ENCODE peak calls at places on chromosomes 4 and X, in four cellular contexts. One of them, this sample, is unnamed.

GRCh38 chr4:35793045-35793722 is 451.1 kb downstream of the ARAP2 start:
- DNase-seq in DND-41: no peak
- DNase-seq in stomach: no peak
- DNase-seq in PC-3: no peak
- DNase-seq in this sample: no peak

GRCh38 chr4:11367371-11367770 is 61.3 kb downstream of the HS3ST1 start:
- DNase-seq in DND-41: no peak
- DNase-seq in stomach: peak
- DNase-seq in PC-3: peak
- DNase-seq in this sample: peak

GRCh38 chr4:185838514-185839203 is 26.7 kb upstream of the SORBS2 start:
- DNase-seq in DND-41: no peak
- DNase-seq in stomach: no peak
- DNase-seq in PC-3: no peak
- DNase-seq in this sample: no peak

GRCh38 chr4:159069922-159070321 is 33.0 kb upstream of the RAPGEF2 start:
- DNase-seq in DND-41: no peak
- DNase-seq in stomach: no peak
- DNase-seq in PC-3: no peak
- DNase-seq in this sample: no peak

GRCh38 chrX:120302434-120302833 is 8.8 kb downstream of the TMEM255A start:
- DNase-seq in DND-41: peak
- DNase-seq in stomach: no peak
- DNase-seq in PC-3: no peak
- DNase-seq in this sample: no peak

GRCh38 chr4:6855692-6856297 is 53.8 kb upstream of the TBC1D14 start:
- DNase-seq in DND-41: no peak
- DNase-seq in stomach: no peak
- DNase-seq in PC-3: peak
- DNase-seq in this sample: no peak

GRCh38 chrX:139762400-139763183 is 54.6 kb upstream of the MCF2 start:
- DNase-seq in DND-41: no peak
- DNase-seq in stomach: peak
- DNase-seq in PC-3: no peak
- DNase-seq in this sample: no peak

GRCh38 chr4:90419124-90419711 is 292.0 kb downstream of the CCSER1 start:
- DNase-seq in DND-41: no peak
- DNase-seq in stomach: no peak
- DNase-seq in PC-3: peak
- DNase-seq in this sample: no peak

GRCh38 chr4:71974681-71975080 is 57.1 kb upstream of the NPFFR2 start:
- DNase-seq in DND-41: no peak
- DNase-seq in stomach: no peak
- DNase-seq in PC-3: peak
- DNase-seq in this sample: no peak

GRCh38 chr4:143700060-143700419 is 435 bp downstream of the FREM3 start:
- DNase-seq in DND-41: peak
- DNase-seq in stomach: no peak
- DNase-seq in PC-3: no peak
- DNase-seq in this sample: no peak

GRCh38 chr4:76758290-76758882 is 139.6 kb downstream of the SOWAHB start:
- DNase-seq in DND-41: no peak
- DNase-seq in stomach: no peak
- DNase-seq in PC-3: peak
- DNase-seq in this sample: no peak

GRCh38 chr4:19739101-19739651 is 512.5 kb upstream of the SLIT2 start:
- DNase-seq in DND-41: peak
- DNase-seq in stomach: no peak
- DNase-seq in PC-3: peak
- DNase-seq in this sample: no peak

GRCh38 chr4:153735901-153736461 is 23.8 kb downstream of the RNF175 start:
- DNase-seq in DND-41: no peak
- DNase-seq in stomach: no peak
- DNase-seq in PC-3: peak
- DNase-seq in this sample: no peak

GRCh38 chrX:116499780-116500179 is 37.0 kb upstream of the CT83 start:
- DNase-seq in DND-41: no peak
- DNase-seq in stomach: no peak
- DNase-seq in PC-3: peak
- DNase-seq in this sample: no peak

GRCh38 chr4:88600129-88600849 is 8.0 kb downstream of the HERC3 start:
- DNase-seq in DND-41: no peak
- DNase-seq in stomach: no peak
- DNase-seq in PC-3: peak
- DNase-seq in this sample: no peak

GRCh38 chr4:17690898-17691297 is 76.5 kb downstream of the MED28 start:
- DNase-seq in DND-41: no peak
- DNase-seq in stomach: no peak
- DNase-seq in PC-3: peak
- DNase-seq in this sample: no peak

GRCh38 chr4:40837094-40837870 is 87.5 kb downstream of the NSUN7 start:
- DNase-seq in DND-41: no peak
- DNase-seq in stomach: no peak
- DNase-seq in PC-3: no peak
- DNase-seq in this sample: no peak

GRCh38 chrX:140504371-140505324 is at the start of gene SOX3:
- DNase-seq in DND-41: no peak
- DNase-seq in stomach: no peak
- DNase-seq in PC-3: no peak
- DNase-seq in this sample: no peak

GRCh38 chrX:37347420-37347819 is 1.7 kb upstream of the PRRG1 start:
- DNase-seq in DND-41: no peak
- DNase-seq in stomach: no peak
- DNase-seq in PC-3: no peak
- DNase-seq in this sample: no peak

GRCh38 chr4:4880492-4880891 is 21.0 kb downstream of the MSX1 start:
- DNase-seq in DND-41: no peak
- DNase-seq in stomach: no peak
- DNase-seq in PC-3: peak
- DNase-seq in this sample: no peak

GRCh38 chrX:102892103-102892502 is 45.0 kb upstream of the RAB40AL start:
- DNase-seq in DND-41: no peak
- DNase-seq in stomach: no peak
- DNase-seq in PC-3: peak
- DNase-seq in this sample: no peak

GRCh38 chr4:122673252-122673651 is 52.4 kb upstream of the IL21 start:
- DNase-seq in DND-41: no peak
- DNase-seq in stomach: no peak
- DNase-seq in PC-3: no peak
- DNase-seq in this sample: no peak

GRCh38 chr4:112889619-112890294 is 159.7 kb upstream of the ANK2 start:
- DNase-seq in DND-41: no peak
- DNase-seq in stomach: no peak
- DNase-seq in PC-3: no peak
- DNase-seq in this sample: no peak

GRCh38 chr4:111699163-111699562 is 446.1 kb upstream of the FAM241A start:
- DNase-seq in DND-41: no peak
- DNase-seq in stomach: no peak
- DNase-seq in PC-3: no peak
- DNase-seq in this sample: no peak

GRCh38 chr4:47187608-47188007 is 156.2 kb downstream of the GABRB1 start:
- DNase-seq in DND-41: no peak
- DNase-seq in stomach: no peak
- DNase-seq in PC-3: no peak
- DNase-seq in this sample: no peak

GRCh38 chr4:23737571-23737970 is 152.3 kb downstream of the PPARGC1A start:
- DNase-seq in DND-41: no peak
- DNase-seq in stomach: no peak
- DNase-seq in PC-3: no peak
- DNase-seq in this sample: no peak

GRCh38 chr4:72924814-72925213 is 144.7 kb downstream of the COX18 start:
- DNase-seq in DND-41: no peak
- DNase-seq in stomach: peak
- DNase-seq in PC-3: no peak
- DNase-seq in this sample: no peak

GRCh38 chr4:96654045-96654444 is 814.2 kb downstream of the PDHA2 start:
- DNase-seq in DND-41: no peak
- DNase-seq in stomach: no peak
- DNase-seq in PC-3: no peak
- DNase-seq in this sample: no peak

GRCh38 chr4:26085581-26085980 is 171.6 kb downstream of the SMIM20 start:
- DNase-seq in DND-41: no peak
- DNase-seq in stomach: no peak
- DNase-seq in PC-3: peak
- DNase-seq in this sample: no peak

GRCh38 chr4:3387943-3388348 is 53.8 kb upstream of the HGFAC start:
- DNase-seq in DND-41: no peak
- DNase-seq in stomach: peak
- DNase-seq in PC-3: peak
- DNase-seq in this sample: peak
- H3K27ac ChIP-seq in DND-41: no peak
- H3K27ac ChIP-seq in stomach: peak
- H3K27ac ChIP-seq in PC-3: peak
- H3K27ac ChIP-seq in this sample: peak

DNA sequence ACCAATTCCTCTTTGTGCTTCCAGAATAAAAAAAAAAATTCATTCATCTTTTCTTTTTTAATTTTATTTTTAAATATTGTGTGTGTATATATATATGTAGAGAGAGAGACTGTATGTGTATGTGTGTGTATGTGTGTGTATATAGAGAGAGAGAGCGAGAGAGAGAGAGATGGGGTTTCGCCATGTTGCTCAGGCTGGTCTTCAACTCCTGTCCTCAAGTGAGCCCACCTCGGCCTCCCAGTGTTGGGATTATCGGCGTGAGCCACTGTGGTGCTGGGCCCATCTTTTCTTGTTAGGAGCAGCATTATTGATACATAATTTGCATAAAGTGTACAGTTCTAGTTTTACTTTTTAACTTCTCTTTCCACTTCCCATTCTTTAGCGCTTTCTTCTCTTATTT is 33.6 kb downstream of the KDM6A start:
- DNase-seq in DND-41: no peak
- DNase-seq in stomach: no peak
- DNase-seq in PC-3: no peak
- DNase-seq in this sample: no peak
- H3K27ac ChIP-seq in DND-41: no peak
- H3K27ac ChIP-seq in stomach: no peak
- H3K27ac ChIP-seq in PC-3: no peak
- H3K27ac ChIP-seq in this sample: no peak

GRCh38 chr4:85780664-85781063 is 305.7 kb downstream of the ARHGAP24 start:
- DNase-seq in DND-41: no peak
- DNase-seq in stomach: no peak
- DNase-seq in PC-3: no peak
- DNase-seq in this sample: no peak
- H3K27ac ChIP-seq in DND-41: no peak
- H3K27ac ChIP-seq in stomach: no peak
- H3K27ac ChIP-seq in PC-3: peak
- H3K27ac ChIP-seq in this sample: no peak

DNA sequence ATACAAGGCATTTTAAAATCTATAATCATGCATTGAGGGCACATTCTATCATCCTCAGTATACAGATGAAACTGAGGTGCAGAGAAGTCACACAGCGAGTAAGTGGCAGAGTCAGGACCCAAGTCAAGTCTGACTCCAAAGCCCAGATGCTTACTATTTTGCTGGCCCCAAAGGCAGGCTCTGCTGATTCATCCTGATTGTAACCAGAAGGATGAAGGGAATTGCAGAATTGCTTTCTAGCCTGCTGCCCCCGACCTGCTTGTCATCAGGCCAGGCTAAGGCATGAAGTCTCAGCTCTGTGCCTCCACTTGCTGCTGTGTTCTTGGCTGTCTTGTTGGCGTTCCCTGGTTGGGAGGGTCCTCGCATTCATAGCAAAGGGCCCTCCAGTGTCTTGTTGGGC is 62.7 kb downstream of the SLC9A6 start:
- DNase-seq in DND-41: no peak
- DNase-seq in stomach: no peak
- DNase-seq in PC-3: peak
- DNase-seq in this sample: no peak
- H3K27ac ChIP-seq in DND-41: no peak
- H3K27ac ChIP-seq in stomach: no peak
- H3K27ac ChIP-seq in PC-3: peak
- H3K27ac ChIP-seq in this sample: no peak

GRCh38 chrX:107118322-107119147 is at the start of gene RBM41:
- DNase-seq in DND-41: peak
- DNase-seq in stomach: peak
- DNase-seq in PC-3: peak
- DNase-seq in this sample: peak

GRCh38 chrX:107119281-107119680 is 659 bp upstream of the RBM41 start:
- DNase-seq in DND-41: no peak
- DNase-seq in stomach: no peak
- DNase-seq in PC-3: peak
- DNase-seq in this sample: no peak

GRCh38 chrX:107117993-107118321 is 665 bp downstream of the RBM41 start:
- DNase-seq in DND-41: no peak
- DNase-seq in stomach: no peak
- DNase-seq in PC-3: no peak
- DNase-seq in this sample: no peak

DNA sequence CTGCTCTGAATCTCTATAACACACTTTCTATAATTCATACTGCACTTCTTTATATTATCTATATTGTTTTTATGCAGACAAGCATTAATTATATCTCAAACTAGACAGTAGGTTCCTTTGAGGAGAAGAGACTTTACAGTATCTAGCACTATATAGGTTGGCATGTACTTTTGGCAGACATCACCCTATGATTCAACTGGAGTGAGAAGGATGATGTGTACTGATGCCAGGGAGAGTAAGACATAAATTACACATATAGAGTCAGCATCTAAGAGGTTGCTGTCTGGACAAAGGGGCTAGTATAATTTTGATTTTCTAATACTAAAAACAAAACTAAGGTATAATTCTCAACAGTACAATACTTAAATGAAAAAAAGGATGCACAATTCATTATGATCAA is 5.1 kb upstream of the RBM41 start:
- DNase-seq in DND-41: no peak
- DNase-seq in stomach: no peak
- DNase-seq in PC-3: peak
- DNase-seq in this sample: no peak
- H3K27ac ChIP-seq in DND-41: no peak
- H3K27ac ChIP-seq in stomach: no peak
- H3K27ac ChIP-seq in PC-3: no peak
- H3K27ac ChIP-seq in this sample: no peak

GRCh38 chr4:70915048-70915815 is 13.1 kb downstream of the MOB1B start:
- DNase-seq in DND-41: no peak
- DNase-seq in stomach: no peak
- DNase-seq in PC-3: peak
- DNase-seq in this sample: no peak
- H3K27ac ChIP-seq in DND-41: no peak
- H3K27ac ChIP-seq in stomach: peak
- H3K27ac ChIP-seq in PC-3: peak
- H3K27ac ChIP-seq in this sample: no peak

DNA sequence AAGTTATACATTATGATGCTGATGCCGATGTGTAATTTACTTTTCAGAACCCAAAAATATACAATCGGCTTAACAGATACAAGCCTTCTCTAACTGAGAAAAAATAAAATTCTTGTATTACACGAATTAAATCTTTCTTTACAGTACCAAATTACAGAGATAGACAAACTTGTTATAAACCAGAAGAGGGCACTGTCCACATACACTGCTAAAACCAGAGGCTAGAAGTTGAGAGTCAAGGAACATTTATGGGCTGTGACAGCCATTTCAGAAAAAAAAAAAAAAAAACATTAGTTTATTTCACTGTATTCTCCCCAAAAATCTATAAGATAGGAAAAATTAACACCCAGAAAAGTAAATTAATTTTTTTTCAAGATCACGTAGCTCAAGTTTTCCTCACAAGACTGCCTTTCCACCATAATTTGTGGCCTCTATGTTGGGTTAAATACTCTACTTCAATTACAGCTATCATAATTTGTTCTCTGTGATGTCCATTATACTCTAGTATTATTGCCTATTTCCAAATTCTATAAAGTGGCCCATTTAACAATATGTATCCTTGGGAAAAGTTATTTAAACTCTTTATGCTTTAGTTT is 12.0 kb downstream of the EREG start:
- DNase-seq in DND-41: no peak
- DNase-seq in stomach: no peak
- DNase-seq in PC-3: peak
- DNase-seq in this sample: no peak
- H3K27ac ChIP-seq in DND-41: no peak
- H3K27ac ChIP-seq in stomach: no peak
- H3K27ac ChIP-seq in PC-3: peak
- H3K27ac ChIP-seq in this sample: no peak

This sample was measured in dorsolateral prefrontal cortex.